ENCODE peak calls at places on chromosomes 4 and X, in nine cellular contexts. B is CD8-positive, alpha-beta T cell; M is endothelial cell; F is epithelial cell of esophagus; Q is activated CD4-positive, alpha-beta memory T cell treated with anti-CD3 and anti-CD28 coated beads, Interleukin-2, amount 10 ng/mL, durations not matched to agents 7 days and 5 days; Z is posterior vena cava; V is activated CD8-positive, alpha-beta memory T cell treated with anti-CD3 and anti-CD28 coated beads, Interleukin-2, amount 50 U/mL, for 4 hours; X is frontal cortex; U is GDM1. H is an unnamed sample.
A peak's percentile ranks its signal among the peaks of the same experiment; 100 is the strongest.

GRCh38 chr4:137519406-137519805 is 12.9 kb downstream of the PCDH18 start:
- DNase-seq in B (no peak), M (no peak), F (peak; percentile 66), Q (no peak), Z (no peak), V (no peak), X (no peak), U (no peak), H (no peak)

GRCh38 chrX:12115377-12115776 is 22.9 kb upstream of the FRMPD4 start:
- DNase-seq in B (no peak), M (peak; percentile 43), F (no peak), Q (no peak), Z (no peak), V (no peak), X (no peak), U (no peak), H (no peak)

GRCh38 chr4:159229164-159229563 is 126.3 kb downstream of the RAPGEF2 start:
- DNase-seq in B (no peak), M (no peak), F (no peak), Q (no peak), Z (no peak), V (no peak), X (no peak), U (no peak), H (no peak)

GRCh38 chr4:8675383-8675782 is 82.8 kb downstream of the CPZ start:
- DNase-seq in B (no peak), M (peak; percentile 77), F (no peak), Q (no peak), Z (peak; percentile 72), V (no peak), X (no peak), U (no peak), H (no peak)

GRCh38 chrX:103845165-103845653 is 13.2 kb upstream of the RAB9B start:
- DNase-seq in B (peak; percentile 46), M (peak; percentile 55), F (peak; percentile 59), Q (peak; percentile 47), Z (no peak), V (peak; percentile 38), X (peak; percentile 16), U (peak; percentile 20), H (no peak)

GRCh38 chr4:81211956-81212355 is 3.1 kb downstream of the PRKG2 start:
- DNase-seq in B (no peak), M (no peak), F (no peak), Q (no peak), Z (no peak), V (no peak), X (no peak), U (no peak), H (no peak)

GRCh38 chr4:181219783-181220416 is 1023.3 kb upstream of the TENM3 start:
- DNase-seq in B (no peak), M (no peak), F (peak; percentile 62), Q (no peak), Z (no peak), V (no peak), X (no peak), U (no peak), H (no peak)

GRCh38 chr4:48906283-48907173 is at the start of gene OCIAD2:
- DNase-seq in B (peak; percentile 89), M (peak; percentile 58), F (peak; percentile 70), Q (peak; percentile 85), Z (no peak), V (peak; percentile 82), X (peak; percentile 49), U (no peak), H (peak; percentile 69)

GRCh38 chrX:15973941-15974340 is 119.3 kb upstream of the AP1S2 start:
- DNase-seq in B (no peak), M (no peak), F (no peak), Q (no peak), Z (no peak), V (no peak), X (no peak), U (no peak), H (no peak)

GRCh38 chrX:39990388-39990787 is 107.4 kb downstream of the BCOR start:
- DNase-seq in B (no peak), M (no peak), F (no peak), Q (no peak), Z (no peak), V (no peak), X (no peak), U (no peak), H (no peak)

GRCh38 chr4:3427706-3428446 is 13.9 kb upstream of the HGFAC start:
- DNase-seq in B (no peak), M (no peak), F (no peak), Q (no peak), Z (no peak), V (no peak), X (no peak), U (no peak), H (no peak)

GRCh38 chr4:54255881-54256280 is 26.8 kb downstream of the PDGFRA start:
- DNase-seq in B (no peak), M (no peak), F (peak; percentile 85), Q (no peak), Z (no peak), V (no peak), X (no peak), U (no peak), H (no peak)

GRCh38 chr4:62791386-62791785 is 1591.3 kb downstream of the ADGRL3 start:
- DNase-seq in B (no peak), M (no peak), F (no peak), Q (no peak), Z (no peak), V (no peak), X (no peak), U (no peak), H (no peak)

GRCh38 chr4:101102114-101102752 is 245.1 kb downstream of the PPP3CA start:
- DNase-seq in B (no peak), M (no peak), F (no peak), Q (no peak), Z (peak; percentile 85), V (no peak), X (no peak), U (no peak), H (no peak)

GRCh38 chr4:42708625-42709024 is 51.7 kb upstream of the ATP8A1 start:
- DNase-seq in B (no peak), M (no peak), F (no peak), Q (no peak), Z (no peak), V (no peak), X (no peak), U (no peak), H (no peak)

GRCh38 chr4:69970071-69970470 is 4.5 kb upstream of the CSN2 start:
- DNase-seq in B (no peak), M (no peak), F (no peak), Q (no peak), Z (no peak), V (no peak), X (no peak), U (no peak), H (no peak)

GRCh38 chr4:3262208-3263052 is 13.5 kb downstream of the MSANTD1 start:
- DNase-seq in B (no peak), M (no peak), F (no peak), Q (no peak), Z (peak; percentile 68), V (no peak), X (no peak), U (no peak), H (no peak)

GRCh38 chr4:95095352-95095974 is 337.7 kb downstream of the BMPR1B start:
- DNase-seq in B (no peak), M (peak; percentile 15), F (peak; percentile 48), Q (no peak), Z (no peak), V (no peak), X (peak; percentile 2), U (no peak), H (no peak)

GRCh38 chr4:39609454-39609911 is 29.2 kb downstream of the SMIM14 start:
- DNase-seq in B (no peak), M (no peak), F (peak; percentile 7), Q (no peak), Z (no peak), V (no peak), X (no peak), U (no peak), H (no peak)

GRCh38 chr4:137283737-137284136 is 248.6 kb downstream of the PCDH18 start:
- DNase-seq in B (no peak), M (no peak), F (peak; percentile 70), Q (no peak), Z (no peak), V (no peak), X (no peak), U (no peak), H (no peak)

GRCh38 chr4:156941940-156942548 is 29.6 kb downstream of the PDGFC start:
- DNase-seq in B (no peak), M (peak; percentile 34), F (peak; percentile 92), Q (no peak), Z (peak; percentile 69), V (no peak), X (no peak), U (no peak), H (no peak)

GRCh38 chr4:89781321-89781720 is 55.6 kb downstream of the SNCA start:
- DNase-seq in B (no peak), M (no peak), F (peak; percentile 34), Q (no peak), Z (no peak), V (no peak), X (no peak), U (no peak), H (no peak)

GRCh38 chr4:8255698-8256441 is 13.7 kb upstream of the HTRA3 start:
- DNase-seq in B (no peak), M (no peak), F (peak; percentile 39), Q (no peak), Z (peak; percentile 94), V (no peak), X (no peak), U (no peak), H (no peak)

GRCh38 chr4:147924604-147925412 is 192.9 kb downstream of the ARHGAP10 start:
- DNase-seq in B (no peak), M (peak; percentile 44), F (peak; percentile 39), Q (no peak), Z (no peak), V (no peak), X (peak; percentile 28), U (no peak), H (no peak)

GRCh38 chr4:131635191-131635590 is 1513.9 kb upstream of the PCDH10 start:
- DNase-seq in B (no peak), M (no peak), F (no peak), Q (no peak), Z (no peak), V (no peak), X (no peak), U (no peak), H (no peak)

GRCh38 chr4:72631296-72631695 is 62.3 kb upstream of the ADAMTS3 start:
- DNase-seq in B (no peak), M (no peak), F (peak; percentile 93), Q (no peak), Z (peak; percentile 81), V (no peak), X (peak; percentile 13), U (no peak), H (peak; percentile 13)

GRCh38 chr4:102627831-102628523 is 126.8 kb downstream of the NFKB1 start:
- DNase-seq in B (no peak), M (no peak), F (peak; percentile 93), Q (no peak), Z (no peak), V (no peak), X (no peak), U (no peak), H (no peak)

GRCh38 chrX:135974279-135974856 is 580 bp upstream of the MMGT1 start:
- DNase-seq in B (peak; percentile 67), M (no peak), F (peak; percentile 57), Q (peak; percentile 69), Z (peak; percentile 90), V (peak; percentile 69), X (no peak), U (peak; percentile 66), H (no peak)

GRCh38 chr4:108920688-108921087 is 157.8 kb upstream of the ETNPPL start:
- DNase-seq in B (no peak), M (no peak), F (no peak), Q (no peak), Z (no peak), V (no peak), X (no peak), U (no peak), H (no peak)

GRCh38 chr4:184459413-184459812 is 14.9 kb downstream of the IRF2 start:
- DNase-seq in B (no peak), M (no peak), F (peak; percentile 47), Q (no peak), Z (no peak), V (no peak), X (no peak), U (no peak), H (no peak)

GRCh38 chr4:177047070-177047850 is 254.5 kb upstream of the VEGFC start:
- DNase-seq in B (peak; percentile 35), M (peak; percentile 81), F (peak; percentile 81), Q (peak; percentile 60), Z (no peak), V (peak; percentile 29), X (peak; percentile 35), U (peak; percentile 34), H (no peak)

H was measured in 8988T.